ENCODE peak calls at places on chromosomes 6 and 20, in ten cellular contexts. X is activated naive CD8-positive, alpha-beta T cell treated with anti-CD3 and anti-CD28 coated beads, Interleukin-2, amount 50 U/mL, for 24 hours; D is memory B cell; O is K562; N is activated CD8-positive, alpha-beta T cell treated with anti-CD3 and anti-CD28 coated beads for 36 hours; J is caudate nucleus; S is RWPE1; A is ELF-1; H is HEK293T; E is fibroblast of the aortic adventitia. G is an unnamed sample.

GRCh38 chr20:45301824-45302251 is 4.8 kb upstream of the RBPJL start:
- DNase-seq in X (no peak), D (no peak), O (no peak), N (peak; percentile 38), J (no peak), S (no peak), A (no peak), H (no peak), E (no peak), G (no peak)

GRCh38 chr6:149761438-149761837 is 11.9 kb downstream of the PCMT1 start:
- DNase-seq in X (no peak), D (no peak), O (no peak), N (no peak), J (no peak), S (no peak), A (no peak), H (no peak), E (no peak), G (no peak)

GRCh38 chr20:18412202-18412901 is 54.5 kb downstream of the DZANK1 start:
- DNase-seq in X (no peak), D (no peak), O (no peak), N (no peak), J (no peak), S (no peak), A (no peak), H (no peak), E (no peak), G (no peak)

GRCh38 chr20:44616604-44616964 is 34.2 kb downstream of the PKIG start:
- DNase-seq in X (no peak), D (no peak), O (peak; percentile 75), N (no peak), J (no peak), S (no peak), A (peak; percentile 87), H (no peak), E (no peak), G (no peak)

GRCh38 chr6:161439093-161439492 is 165.2 kb upstream of the AGPAT4 start:
- DNase-seq in X (no peak), D (no peak), O (peak; percentile 75), N (peak; percentile 26), J (peak; percentile 40), S (peak; percentile 83), A (peak; percentile 14), H (no peak), E (peak; percentile 79), G (no peak)

GRCh38 chr6:86016567-86016966 is 373.9 kb upstream of the SYNCRIP start:
- DNase-seq in X (no peak), D (no peak), O (no peak), N (no peak), J (no peak), S (no peak), A (no peak), H (no peak), E (no peak), G (no peak)

GRCh38 chr6:105900120-105900937 is 185.8 kb upstream of the PRDM1 start:
- DNase-seq in X (no peak), D (no peak), O (peak; percentile 60), N (peak; percentile 47), J (no peak), S (no peak), A (no peak), H (no peak), E (peak; percentile 85), G (peak; percentile 58)

GRCh38 chr6:41571066-41571780 is 25.0 kb downstream of the FOXP4 start:
- DNase-seq in X (peak; percentile 39), D (no peak), O (no peak), N (peak; percentile 52), J (no peak), S (no peak), A (peak; percentile 43), H (no peak), E (no peak), G (no peak)

GRCh38 chr6:37141291-37142046 is 28.5 kb upstream of the PIM1 start:
- DNase-seq in X (no peak), D (no peak), O (no peak), N (no peak), J (no peak), S (no peak), A (peak; percentile 91), H (no peak), E (peak; percentile 77), G (no peak)

GRCh38 chr20:40305303-40305702 is 383.7 kb downstream of the MAFB start:
- DNase-seq in X (no peak), D (no peak), O (no peak), N (no peak), J (no peak), S (no peak), A (no peak), H (no peak), E (no peak), G (no peak)

GRCh38 chr6:15911753-15912504 is 217.0 kb upstream of the MYLIP start:
- DNase-seq in X (peak; percentile 31), D (no peak), O (peak; percentile 46), N (peak; percentile 72), J (no peak), S (no peak), A (no peak), H (no peak), E (no peak), G (no peak)

GRCh38 chr20:50237349-50237748 is 46.7 kb downstream of the CEBPB start:
- DNase-seq in X (no peak), D (no peak), O (no peak), N (no peak), J (no peak), S (no peak), A (no peak), H (no peak), E (no peak), G (no peak)

GRCh38 chr6:5082487-5083306 is 2.4 kb upstream of the PPP1R3G start:
- DNase-seq in X (no peak), D (no peak), O (peak; percentile 14), N (no peak), J (no peak), S (peak; percentile 96), A (peak; percentile 83), H (no peak), E (peak; percentile 78), G (no peak)

GRCh38 chr20:24994470-24995368 is 2.2 kb upstream of the APMAP start:
- DNase-seq in X (peak; percentile 83), D (peak; percentile 90), O (peak; percentile 77), N (peak; percentile 89), J (peak; percentile 70), S (peak; percentile 86), A (peak; percentile 87), H (peak; percentile 79), E (peak; percentile 85), G (peak; percentile 86)

G was measured in activated T-cell treated with anti-CD3 and anti-CD28 coated beads, Interleukin-2, amount 50 U/mL, for 24 hours.